ENCODE peak calls at places on chromosome 16, in nine cellular contexts. R, F, L, S, O, X, K, V and M are unnamed samples. For H3K4me1, the result is how much of the 10 kb centered on the place peaks cover.

GRCh38 chr16:71882505-71883192 is 1.3 kb downstream of the ZNF821 start:
- DNase-seq in V (peak), X (peak), O (peak), F (no peak), L (no peak), K (no peak), S (peak), R (peak), M (peak)

GRCh38 chr16:35391328-35391727 is 1931.9 kb downstream of the TP53TG3F start:
- DNase-seq in O (no peak), R (no peak), K (no peak), X (no peak), S (no peak), L (no peak), F (peak), V (peak), M (peak)

GRCh38 chr16:9102379-9102778 is 10.9 kb downstream of the HAPSTR1 start:
- DNase-seq in O (no peak), F (no peak), R (no peak), V (no peak), X (peak), L (no peak), K (no peak), S (no peak), M (no peak)

GRCh38 chr16:25073849-25074248 is 37.7 kb upstream of the LCMT1 start:
- DNase-seq in K (no peak), V (no peak), L (no peak), S (no peak), O (no peak), F (no peak), R (no peak), X (no peak), M (no peak)

GRCh38 chr16:56950881-56951771 is 10.6 kb upstream of the CETP start:
- DNase-seq in X (peak), R (peak), K (peak), L (peak), V (peak), F (peak), O (peak), S (peak), M (peak)

GRCh38 chr16:72068930-72069329 is 5.9 kb downstream of the HPR start:
- DNase-seq in X (no peak), S (no peak), V (no peak), R (no peak), K (no peak), L (no peak), O (no peak), F (no peak), M (no peak)

GRCh38 chr16:57169327-57169726 is 16.5 kb downstream of the PSME3IP1 start:
- DNase-seq in X (no peak), R (no peak), S (no peak), F (no peak), O (no peak), V (no peak), L (no peak), K (no peak), M (no peak)

GRCh38 chr16:18958621-18959578 is 24.8 kb upstream of the TMC7 start:
- DNase-seq in V (no peak), K (no peak), F (no peak), S (no peak), O (no peak), R (no peak), X (no peak), L (no peak), M (no peak)

GRCh38 chr16:85834741-85835140 is 35.2 kb downstream of the COX4I1 start:
- DNase-seq in S (no peak), O (no peak), F (no peak), X (no peak), V (no peak), L (peak), R (no peak), K (peak), M (no peak)

GRCh38 chr16:48833461-48833860 is 223.5 kb upstream of the N4BP1 start:
- DNase-seq in L (no peak), O (no peak), R (no peak), V (no peak), X (no peak), F (no peak), S (no peak), K (no peak), M (no peak)

GRCh38 chr16:72961115-72961832 is 86.7 kb downstream of the ZFHX3 start:
- DNase-seq in F (no peak), X (peak), O (no peak), L (no peak), S (no peak), V (no peak), R (no peak), K (no peak), M (no peak)

GRCh38 chr16:4461250-4462085 is 13.0 kb downstream of the NMRAL1 start:
- DNase-seq in O (no peak), V (no peak), L (no peak), R (no peak), F (no peak), S (no peak), K (no peak), X (no peak), M (peak)

GRCh38 chr16:86854895-86855294 is 276.5 kb downstream of the FOXL1 start:
- DNase-seq in K (no peak), R (no peak), O (no peak), L (no peak), V (no peak), F (no peak), S (no peak), X (no peak), M (no peak)

GRCh38 chr16:2818278-2818876 is 1.3 kb downstream of the PRSS21 start:
- DNase-seq in R (no peak), O (no peak), F (no peak), S (no peak), L (peak), V (no peak), K (peak), X (no peak), M (no peak)

GRCh38 chr16:74627506-74628220 is 20.7 kb upstream of the GLG1 start:
- DNase-seq in L (no peak), S (peak), X (no peak), F (peak), V (no peak), O (no peak), R (no peak), K (no peak), M (no peak)

GRCh38 chr16:9567674-9568073 is 476.2 kb downstream of the HAPSTR1 start:
- DNase-seq in L (no peak), X (no peak), F (no peak), R (no peak), O (no peak), V (no peak), S (no peak), K (no peak), M (no peak)

GRCh38 chr16:21650517-21650916 is 1.9 kb downstream of the IGSF6 start:
- DNase-seq in L (no peak), S (no peak), F (no peak), R (no peak), X (peak), K (no peak), V (no peak), O (no peak), M (peak)

GRCh38 chr16:51359141-51359960 is 208.3 kb upstream of the SALL1 start:
- DNase-seq in K (no peak), O (no peak), V (peak), X (no peak), L (no peak), F (peak), S (no peak), R (no peak), M (no peak)

GRCh38 chr16:3029499-3030127 is 5.8 kb downstream of the THOC6 start:
- DNase-seq in S (no peak), K (no peak), L (no peak), F (no peak), V (no peak), R (no peak), O (peak), X (peak), M (no peak)

GRCh38 chr16:65754799-65755691 is 611.4 kb upstream of the CDH5 start:
- DNase-seq in R (no peak), V (no peak), S (no peak), L (no peak), O (no peak), K (no peak), F (no peak), X (peak), M (no peak)

GRCh38 chr16:25827709-25828108 is 135.9 kb downstream of the HS3ST4 start:
- DNase-seq in S (no peak), O (no peak), K (no peak), X (no peak), V (no peak), R (no peak), F (no peak), L (no peak), M (no peak)

GRCh38 chr16:57815987-57816745 is 13.9 kb upstream of the KIFC3 start:
- DNase-seq in R (no peak), V (no peak), F (peak), K (peak), X (peak), L (peak), O (no peak), S (peak), M (no peak)

GRCh38 chr16:23274968-23275367 is 27.1 kb upstream of the SCNN1B start:
- DNase-seq in L (no peak), F (no peak), X (no peak), V (peak), S (no peak), K (no peak), R (no peak), O (no peak), M (peak)

GRCh38 chr16:2919511-2920255 is 8.0 kb downstream of the FLYWCH1 start:
- DNase-seq in F (no peak), O (peak), L (no peak), V (no peak), X (peak), K (no peak), S (peak), R (peak), M (peak)

GRCh38 chr16:31485571-31485970 is 2.6 kb downstream of the SLC5A2 start:
- DNase-seq in X (no peak), R (no peak), K (no peak), F (no peak), V (no peak), L (no peak), O (no peak), S (no peak), M (no peak)

GRCh38 chr16:73018796-73019455 is 29.0 kb downstream of the ZFHX3 start:
- DNase-seq in O (no peak), F (no peak), X (no peak), R (no peak), K (no peak), L (no peak), S (no peak), V (no peak), M (no peak)

GRCh38 chr16:54446639-54447038 is 160.1 kb upstream of the IRX3 start:
- DNase-seq in S (no peak), F (peak), K (no peak), L (no peak), R (no peak), O (no peak), X (peak), V (no peak), M (no peak)

GRCh38 chr16:3465301-3465700 is 21.8 kb downstream of the NAA60 start:
- DNase-seq in L (no peak), V (no peak), F (no peak), X (no peak), R (no peak), K (peak), O (no peak), S (no peak), M (no peak)

GRCh38 chr16:27515874-27516353 is 33.8 kb downstream of the GTF3C1 start:
- DNase-seq in X (peak), V (peak), L (no peak), R (no peak), S (peak), K (peak), F (peak), O (no peak), M (peak)

GRCh38 chr16:24135624-24136296 is 120.4 kb upstream of the CACNG3 start:
- DNase-seq in V (peak), S (no peak), R (no peak), X (no peak), O (no peak), K (no peak), F (no peak), L (no peak), M (no peak)

GRCh38 chr16:21257284-21257683 is 20.8 kb downstream of the CRYM start:
- DNase-seq in R (no peak), O (no peak), K (no peak), L (no peak), S (no peak), F (no peak), X (no peak), V (no peak), M (no peak)

GRCh38 chr16:82995286-82995926 is 368.6 kb downstream of the CDH13 start:
- DNase-seq in V (no peak), F (no peak), O (no peak), R (no peak), K (no peak), X (no peak), L (no peak), S (no peak), M (no peak)

GRCh38 chr16:55508941-55509920 is at the start of gene LPCAT2:
- DNase-seq in O (peak), L (peak), K (peak), X (peak), S (peak), F (peak), V (peak), R (no peak), M (no peak)

GRCh38 chr16:20740007-20740883 is 1.4 kb downstream of the THUMPD1 start:
- DNase-seq in K (peak), R (peak), L (no peak), V (no peak), S (no peak), F (no peak), X (peak), O (peak), M (peak)

GRCh38 chr16:87171723-87172122 is 145.5 kb downstream of the C16orf95 start:
- DNase-seq in X (no peak), R (no peak), K (no peak), F (no peak), L (no peak), O (no peak), S (no peak), V (no peak), M (no peak)

GRCh38 chr16:76942089-76942488 is 248.9 kb upstream of the MON1B start:
- DNase-seq in K (no peak), X (no peak), R (no peak), S (no peak), O (no peak), F (no peak), L (no peak), V (no peak), M (no peak)

GRCh38 chr16:82504811-82505210 is 122.0 kb upstream of the CDH13 start:
- DNase-seq in X (no peak), V (no peak), O (no peak), K (no peak), F (no peak), L (no peak), S (no peak), R (no peak), M (no peak)

GRCh38 chr16:86868070-86868469 is 289.7 kb downstream of the FOXL1 start:
- DNase-seq in S (no peak), K (no peak), F (no peak), X (no peak), V (no peak), R (no peak), O (no peak), L (no peak), M (no peak)

GRCh38 chr16:13269905-13270528 is 368.6 kb downstream of the SHISA9 start:
- DNase-seq in K (no peak), X (no peak), S (peak), O (no peak), V (no peak), F (no peak), R (no peak), L (no peak), M (no peak)

DNA sequence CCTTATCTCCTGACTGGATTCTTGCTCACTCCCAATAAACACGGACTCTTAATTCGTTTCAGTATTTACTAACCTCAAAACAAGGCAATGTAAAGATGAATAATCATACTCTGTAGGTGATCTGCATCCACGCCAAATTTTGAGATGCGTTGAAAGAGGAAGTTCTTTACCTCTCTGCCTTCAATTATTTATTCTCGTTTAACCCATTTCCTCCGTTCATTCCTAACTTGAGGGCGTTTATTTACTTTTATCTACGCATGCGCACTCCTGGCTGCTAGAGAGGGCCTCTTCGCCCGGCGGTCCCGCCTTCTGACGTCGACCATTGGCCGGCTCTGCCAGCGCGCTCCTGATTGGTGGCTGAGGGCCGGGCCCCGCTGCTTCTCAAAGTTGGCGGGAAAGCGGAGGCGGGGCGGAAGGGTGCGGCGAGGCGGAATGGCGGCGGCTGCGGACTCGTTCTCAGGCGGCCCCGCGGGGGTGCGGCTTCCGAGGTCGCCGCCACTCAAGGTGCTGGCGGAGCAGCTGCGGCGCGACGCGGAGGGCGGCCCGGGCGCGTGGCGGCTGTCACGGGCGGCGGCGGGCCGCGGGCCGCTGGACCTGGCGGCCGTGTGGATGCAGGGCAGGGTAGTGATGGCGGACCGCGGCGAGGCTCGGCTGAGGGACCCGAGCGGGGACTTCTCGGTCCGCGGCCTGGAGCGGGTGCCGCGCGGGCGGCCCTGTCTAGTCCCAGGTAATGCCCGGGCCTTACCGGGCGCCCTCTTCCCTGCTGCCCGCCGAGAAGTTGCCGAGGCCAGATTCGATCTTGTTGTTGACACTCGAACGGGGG is at the start of gene RMI2:
- DNase-seq in O (peak), F (peak), L (peak), S (peak), X (peak), R (peak), K (peak), V (peak), M (peak)
- H3K4me1 ChIP-seq in O (under half), F (under half), L (under half), S (under half), X (under half), R (under half), K (under half), V (under half), M (under half)

GRCh38 chr16:721765-722481 is 977 bp downstream of the ANTKMT start:
- DNase-seq in X (no peak), F (no peak), V (no peak), O (no peak), L (no peak), R (no peak), S (no peak), K (no peak), M (peak)
- H3K4me1 ChIP-seq in X (under half), F (under half), V (under half), O (under half), L (under half), R (under half), S (half or more), K (under half), M (half or more)

GRCh38 chr16:69329369-69330285 is 761 bp downstream of the PDF start:
- DNase-seq in F (no peak), K (peak), S (no peak), R (no peak), O (no peak), X (no peak), L (peak), V (no peak), M (peak)
- H3K4me1 ChIP-seq in F (under half), K (under half), S (half or more), R (under half), O (under half), X (under half), L (under half), V (under half), M (under half)

GRCh38 chr16:50043358-50043757 is 18.3 kb downstream of the CNEP1R1 start:
- DNase-seq in V (no peak), O (no peak), F (no peak), X (no peak), S (no peak), R (no peak), L (no peak), K (no peak), M (no peak)
- H3K4me1 ChIP-seq in V (under half), O (under half), F (under half), X (under half), S (under half), R (under half), L (under half), K (under half), M (under half)

GRCh38 chr16:79066621-79067020 is 533.9 kb downstream of the MAF start:
- DNase-seq in S (peak), F (no peak), V (no peak), L (no peak), R (no peak), O (no peak), X (no peak), K (no peak), M (no peak)
- H3K4me1 ChIP-seq in S (under half), F (under half), V (under half), L (under half), R (under half), O (under half), X (under half), K (under half), M (under half)

GRCh38 chr16:47511882-47512281 is 50.8 kb downstream of the PHKB start:
- DNase-seq in K (no peak), X (no peak), L (no peak), V (no peak), O (no peak), F (no peak), R (no peak), S (no peak), M (no peak)

GRCh38 chr16:47503936-47504335 is 42.8 kb downstream of the PHKB start:
- DNase-seq in L (no peak), S (no peak), R (no peak), K (no peak), F (no peak), V (no peak), O (no peak), X (no peak), M (no peak)

GRCh38 chr16:47504599-47504998 is 43.5 kb downstream of the PHKB start:
- DNase-seq in R (no peak), F (no peak), X (no peak), L (no peak), V (no peak), O (no peak), K (no peak), S (no peak), M (no peak)

GRCh38 chr16:47507701-47508100 is 46.6 kb downstream of the PHKB start:
- DNase-seq in L (no peak), X (no peak), V (no peak), K (no peak), S (no peak), F (no peak), R (no peak), O (no peak), M (no peak)

GRCh38 chr16:47506800-47507199 is 45.7 kb downstream of the PHKB start:
- DNase-seq in S (no peak), L (no peak), X (no peak), V (no peak), R (no peak), K (no peak), F (no peak), O (no peak), M (no peak)
- H3K4me1 ChIP-seq in S (under half), L (under half), X (under half), V (under half), R (under half), K (under half), F (under half), O (under half), M (under half)

GRCh38 chr16:70430667-70431536 is 8.0 kb downstream of the ST3GAL2 start:
- DNase-seq in R (peak), V (no peak), S (no peak), O (peak), K (no peak), X (no peak), F (no peak), L (peak), M (peak)
- H3K4me1 ChIP-seq in R (half or more), V (under half), S (half or more), O (half or more), K (under half), X (half or more), F (half or more), L (half or more), M (half or more)

GRCh38 chr16:69276143-69277115 is 34.7 kb upstream of the VPS4A start:
- DNase-seq in F (peak), O (no peak), V (no peak), S (no peak), K (peak), R (no peak), X (peak), L (no peak), M (no peak)

GRCh38 chr16:69270395-69270794 is 40.8 kb upstream of the VPS4A start:
- DNase-seq in K (no peak), R (no peak), V (no peak), S (no peak), L (no peak), X (peak), F (no peak), O (no peak), M (no peak)

GRCh38 chr16:69274699-69275235 is 36.4 kb upstream of the VPS4A start:
- DNase-seq in R (no peak), X (peak), S (no peak), V (no peak), L (no peak), K (no peak), F (no peak), O (no peak), M (no peak)

GRCh38 chr16:69270831-69271230 is 40.3 kb upstream of the VPS4A start:
- DNase-seq in R (no peak), S (no peak), L (no peak), F (no peak), K (no peak), O (no peak), X (peak), V (no peak), M (no peak)

DNA sequence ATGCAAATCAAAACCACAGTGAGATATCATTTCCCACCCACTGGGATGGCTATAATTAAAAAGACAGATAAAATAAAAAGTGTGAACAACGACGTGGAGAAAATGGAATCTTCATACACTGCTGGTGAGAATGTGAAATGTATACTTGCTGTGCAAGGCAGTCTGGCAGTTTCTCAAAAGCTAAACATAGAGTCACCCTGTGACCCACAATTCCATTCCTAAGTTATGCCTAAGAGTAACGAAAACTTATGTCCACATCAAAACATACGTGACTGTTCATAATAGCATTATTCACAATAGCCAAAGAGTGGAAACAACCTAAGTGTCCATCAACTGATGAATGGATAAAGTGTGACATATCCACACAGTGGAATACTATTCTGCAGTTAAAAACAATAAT is 38.1 kb upstream of the VPS4A start:
- DNase-seq in V (no peak), X (peak), K (no peak), F (no peak), O (no peak), L (no peak), S (no peak), R (no peak), M (no peak)
- H3K4me1 ChIP-seq in V (under half), X (under half), K (under half), F (under half), O (under half), L (under half), S (under half), R (under half), M (under half)